ENCODE peak calls at places on chromosomes 6 and 20, in four cellular contexts. One of them, this sample, is unnamed.

GRCh38 chr6:33613146-33613793 is 7.9 kb upstream of the ITPR3 start:
- DNase-seq in breast epithelium: no peak
- DNase-seq in heart left ventricle: no peak
- DNase-seq in ovary: no peak
- DNase-seq in this sample: no peak

GRCh38 chr6:150368762-150369161 is at the start of gene IYD:
- DNase-seq in breast epithelium: no peak
- DNase-seq in heart left ventricle: no peak
- DNase-seq in ovary: no peak
- DNase-seq in this sample: no peak

GRCh38 chr6:138103876-138104275 is 3.3 kb downstream of the PERP start:
- DNase-seq in breast epithelium: no peak
- DNase-seq in heart left ventricle: no peak
- DNase-seq in ovary: no peak
- DNase-seq in this sample: no peak

GRCh38 chr20:34720266-34720665 is 16.1 kb downstream of the TP53INP2 start:
- DNase-seq in breast epithelium: no peak
- DNase-seq in heart left ventricle: no peak
- DNase-seq in ovary: no peak
- DNase-seq in this sample: no peak

GRCh38 chr20:45011108-45011526 is 44.8 kb downstream of the STK4 start:
- DNase-seq in breast epithelium: no peak
- DNase-seq in heart left ventricle: no peak
- DNase-seq in ovary: peak; percentile 27
- DNase-seq in this sample: no peak

GRCh38 chr6:78020586-78020985 is 367.7 kb downstream of the MEI4 start:
- DNase-seq in breast epithelium: no peak
- DNase-seq in heart left ventricle: no peak
- DNase-seq in ovary: no peak
- DNase-seq in this sample: no peak

GRCh38 chr20:4956200-4956810 is 45.0 kb downstream of the SLC23A2 start:
- DNase-seq in breast epithelium: no peak
- DNase-seq in heart left ventricle: no peak
- DNase-seq in ovary: no peak
- DNase-seq in this sample: no peak

GRCh38 chr6:100226811-100227210 is 232.8 kb upstream of the MCHR2 start:
- DNase-seq in breast epithelium: no peak
- DNase-seq in heart left ventricle: no peak
- DNase-seq in ovary: no peak
- DNase-seq in this sample: no peak

GRCh38 chr6:2963756-2964155 is 7.6 kb downstream of the SERPINB6 start:
- DNase-seq in breast epithelium: no peak
- DNase-seq in heart left ventricle: no peak
- DNase-seq in ovary: no peak
- DNase-seq in this sample: peak; percentile 56

GRCh38 chr20:5780233-5781217 is 30.3 kb downstream of the SHLD1 start:
- DNase-seq in breast epithelium: no peak
- DNase-seq in heart left ventricle: no peak
- DNase-seq in ovary: no peak
- DNase-seq in this sample: no peak

GRCh38 chr6:14876778-14877613 is 368.9 kb upstream of the JARID2 start:
- DNase-seq in breast epithelium: no peak
- DNase-seq in heart left ventricle: peak; percentile 37
- DNase-seq in ovary: no peak
- DNase-seq in this sample: no peak

GRCh38 chr6:111689946-111690345 is 84.3 kb upstream of the TRAF3IP2 start:
- DNase-seq in breast epithelium: no peak
- DNase-seq in heart left ventricle: no peak
- DNase-seq in ovary: no peak
- DNase-seq in this sample: no peak

GRCh38 chr6:30075094-30075986 is at the start of gene RNF39:
- DNase-seq in breast epithelium: no peak
- DNase-seq in heart left ventricle: no peak
- DNase-seq in ovary: peak; percentile 56
- DNase-seq in this sample: no peak

GRCh38 chr20:53208110-53208908 is 236.2 kb downstream of the TSHZ2 start:
- DNase-seq in breast epithelium: no peak
- DNase-seq in heart left ventricle: no peak
- DNase-seq in ovary: no peak
- DNase-seq in this sample: no peak

GRCh38 chr6:143176090-143177021 is 115.7 kb downstream of the AIG1 start:
- DNase-seq in breast epithelium: no peak
- DNase-seq in heart left ventricle: no peak
- DNase-seq in ovary: no peak
- DNase-seq in this sample: no peak

GRCh38 chr20:1626528-1627192 is 6.9 kb upstream of the SIRPB1 start:
- DNase-seq in breast epithelium: no peak
- DNase-seq in heart left ventricle: no peak
- DNase-seq in ovary: no peak
- DNase-seq in this sample: no peak

GRCh38 chr20:44594730-44595129 is 12.4 kb downstream of the PKIG start:
- DNase-seq in breast epithelium: no peak
- DNase-seq in heart left ventricle: peak; percentile 53
- DNase-seq in ovary: no peak
- DNase-seq in this sample: no peak

GRCh38 chr6:163054641-163055040 is 326.9 kb downstream of the PACRG start:
- DNase-seq in breast epithelium: no peak
- DNase-seq in heart left ventricle: no peak
- DNase-seq in ovary: no peak
- DNase-seq in this sample: no peak

GRCh38 chr20:12928755-12929401 is 79.9 kb upstream of the SPTLC3 start:
- DNase-seq in breast epithelium: no peak
- DNase-seq in heart left ventricle: no peak
- DNase-seq in ovary: no peak
- DNase-seq in this sample: no peak

GRCh38 chr6:97594834-97595233 is 311.8 kb upstream of the MMS22L start:
- DNase-seq in breast epithelium: no peak
- DNase-seq in heart left ventricle: peak; percentile 26
- DNase-seq in ovary: no peak
- DNase-seq in this sample: no peak
- H3K27me3 ChIP-seq in breast epithelium: no peaks in the 10 kb centered on the region
- H3K27me3 ChIP-seq in heart left ventricle: no peaks in the 10 kb centered on the region
- H3K27me3 ChIP-seq in ovary: no peaks in the 10 kb centered on the region
- H3K27me3 ChIP-seq in this sample: no peaks in the 10 kb centered on the region

GRCh38 chr20:19978511-19979210 is 38.5 kb upstream of the NAA20 start:
- DNase-seq in breast epithelium: no peak
- DNase-seq in heart left ventricle: peak; percentile 66
- DNase-seq in ovary: no peak
- DNase-seq in this sample: no peak
- H3K27me3 ChIP-seq in breast epithelium: no peaks in the 10 kb centered on the region
- H3K27me3 ChIP-seq in heart left ventricle: no peaks in the 10 kb centered on the region
- H3K27me3 ChIP-seq in ovary: no peaks in the 10 kb centered on the region
- H3K27me3 ChIP-seq in this sample: no peaks in the 10 kb centered on the region

GRCh38 chr20:46111028-46111835 is 6.9 kb upstream of the CD40 start:
- DNase-seq in breast epithelium: no peak
- DNase-seq in heart left ventricle: peak; percentile 40
- DNase-seq in ovary: peak; percentile 1
- DNase-seq in this sample: peak; percentile 11
- H3K27me3 ChIP-seq in breast epithelium: no peaks in the 10 kb centered on the region
- H3K27me3 ChIP-seq in heart left ventricle: no peaks in the 10 kb centered on the region
- H3K27me3 ChIP-seq in ovary: no peaks in the 10 kb centered on the region
- H3K27me3 ChIP-seq in this sample: no peaks in the 10 kb centered on the region

GRCh38 chr20:62765432-62766070 is 30.7 kb upstream of the MRGBP start:
- DNase-seq in breast epithelium: no peak
- DNase-seq in heart left ventricle: peak; percentile 18
- DNase-seq in ovary: no peak
- DNase-seq in this sample: no peak

GRCh38 chr20:62765021-62765420 is 31.3 kb upstream of the MRGBP start:
- DNase-seq in breast epithelium: no peak
- DNase-seq in heart left ventricle: no peak
- DNase-seq in ovary: no peak
- DNase-seq in this sample: no peak

GRCh38 chr20:62768234-62768814 is 27.9 kb upstream of the MRGBP start:
- DNase-seq in breast epithelium: no peak
- DNase-seq in heart left ventricle: peak; percentile 17
- DNase-seq in ovary: no peak
- DNase-seq in this sample: no peak

GRCh38 chr20:62766071-62766450 is 30.2 kb upstream of the MRGBP start:
- DNase-seq in breast epithelium: no peak
- DNase-seq in heart left ventricle: peak; percentile 6
- DNase-seq in ovary: no peak
- DNase-seq in this sample: no peak

DNA sequence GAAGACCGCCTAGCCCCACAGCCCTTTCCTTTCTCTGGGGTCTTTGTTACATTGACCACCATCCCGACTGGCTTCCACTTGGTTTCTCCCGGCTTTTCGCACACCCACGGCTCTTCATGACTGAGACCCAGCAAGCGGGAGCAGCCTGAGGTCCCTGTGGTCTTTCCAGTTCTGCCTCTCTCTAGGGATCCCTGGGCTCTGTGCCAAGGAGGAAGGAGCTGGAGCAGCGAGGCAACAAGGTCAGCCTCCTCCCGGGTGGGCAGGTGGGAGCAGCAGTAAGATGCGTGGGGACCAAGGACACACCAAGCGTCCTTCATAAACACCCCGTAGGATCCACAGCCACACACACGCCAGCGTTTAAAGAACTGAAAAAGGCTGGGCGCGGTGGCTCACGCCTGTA is 29.6 kb upstream of the MRGBP start:
- DNase-seq in breast epithelium: no peak
- DNase-seq in heart left ventricle: peak; percentile 30
- DNase-seq in ovary: no peak
- DNase-seq in this sample: no peak
- H3K27me3 ChIP-seq in breast epithelium: peaks cover 4% of the 10 kb centered on the region
- H3K27me3 ChIP-seq in heart left ventricle: no peaks in the 10 kb centered on the region
- H3K27me3 ChIP-seq in ovary: no peaks in the 10 kb centered on the region
- H3K27me3 ChIP-seq in this sample: no peaks in the 10 kb centered on the region

GRCh38 chr6:75202676-75203131 is 3.1 kb downstream of the COL12A1 start:
- DNase-seq in breast epithelium: no peak
- DNase-seq in heart left ventricle: no peak
- DNase-seq in ovary: peak; percentile 45
- DNase-seq in this sample: no peak
- H3K27me3 ChIP-seq in breast epithelium: no peaks in the 10 kb centered on the region
- H3K27me3 ChIP-seq in heart left ventricle: peaks cover 48% of the 10 kb centered on the region
- H3K27me3 ChIP-seq in ovary: no peaks in the 10 kb centered on the region
- H3K27me3 ChIP-seq in this sample: no peaks in the 10 kb centered on the region

GRCh38 chr6:170089937-170090335 is 200.9 kb downstream of the DLL1 start:
- DNase-seq in breast epithelium: no peak
- DNase-seq in heart left ventricle: no peak
- DNase-seq in ovary: no peak
- DNase-seq in this sample: no peak

GRCh38 chr6:170090561-170090960 is 200.3 kb downstream of the DLL1 start:
- DNase-seq in breast epithelium: no peak
- DNase-seq in heart left ventricle: no peak
- DNase-seq in ovary: peak; percentile 4
- DNase-seq in this sample: peak; percentile 5

GRCh38 chr6:170091639-170092579 is 199.0 kb downstream of the DLL1 start:
- DNase-seq in breast epithelium: no peak
- DNase-seq in heart left ventricle: no peak
- DNase-seq in ovary: peak; percentile 4
- DNase-seq in this sample: no peak

GRCh38 chr6:170092826-170093225 is 198.1 kb downstream of the DLL1 start:
- DNase-seq in breast epithelium: no peak
- DNase-seq in heart left ventricle: no peak
- DNase-seq in ovary: no peak
- DNase-seq in this sample: peak; percentile 12

GRCh38 chr6:170091000-170091638 is 199.8 kb downstream of the DLL1 start:
- DNase-seq in breast epithelium: no peak
- DNase-seq in heart left ventricle: no peak
- DNase-seq in ovary: peak; percentile 3
- DNase-seq in this sample: no peak
- H3K27me3 ChIP-seq in breast epithelium: no peaks in the 10 kb centered on the region
- H3K27me3 ChIP-seq in heart left ventricle: no peaks in the 10 kb centered on the region
- H3K27me3 ChIP-seq in ovary: no peaks in the 10 kb centered on the region
- H3K27me3 ChIP-seq in this sample: no peaks in the 10 kb centered on the region